ENCODE peak calls at places on chromosomes 16 and 17, in seven cellular contexts. R, S, V, F, G, H and D are unnamed samples.

GRCh38 chr16:28205974-28206373 is 5.8 kb downstream of the XPO6 start:
- DNase-seq in R (no peak), S (no peak), V (no peak), F (no peak), G (no peak), H (no peak), D (no peak)

GRCh38 chr16:14284930-14285541 is 213.9 kb downstream of the MRTFB start:
- DNase-seq in R (no peak), S (no peak), V (no peak), F (peak; percentile 75), G (no peak), H (no peak), D (peak; percentile 84)

GRCh38 chr16:8996891-8997290 is 33.2 kb upstream of the USP7 start:
- DNase-seq in R (no peak), S (no peak), V (no peak), F (no peak), G (no peak), H (no peak), D (no peak)

GRCh38 chr17:36939944-36940312 is 2.7 kb downstream of the LHX1 start:
- DNase-seq in R (no peak), S (no peak), V (no peak), F (no peak), G (no peak), H (no peak), D (no peak)

GRCh38 chr17:33522623-33523022 is 229.5 kb upstream of the ASIC2 start:
- DNase-seq in R (no peak), S (no peak), V (no peak), F (no peak), G (no peak), H (no peak), D (no peak)

GRCh38 chr17:63222655-63223054 is 223.5 kb downstream of the CYB561 start:
- DNase-seq in R (no peak), S (no peak), V (no peak), F (no peak), G (no peak), H (no peak), D (no peak)

GRCh38 chr17:7706631-7707354 is 1.8 kb downstream of the EFNB3 start:
- DNase-seq in R (no peak), S (no peak), V (no peak), F (no peak), G (no peak), H (no peak), D (no peak)

GRCh38 chr16:9138731-9139501 is 47.5 kb downstream of the HAPSTR1 start:
- DNase-seq in R (peak; percentile 76), S (peak; percentile 45), V (peak; percentile 85), F (peak; percentile 72), G (peak; percentile 86), H (peak; percentile 38), D (peak; percentile 89)

GRCh38 chr16:88578446-88579313 is 8.5 kb downstream of the ZC3H18 start:
- DNase-seq in R (no peak), S (no peak), V (no peak), F (no peak), G (no peak), H (no peak), D (no peak)